ENCODE peak calls at places on chromosomes 2 and 18, in five cellular contexts. V is A549; Y is NCI-H774; A is mucosa of descending colon; J is stimulated activated CD8-positive, alpha-beta memory T cell treated with anti-CD3 and anti-CD28 coated beads, Interleukin-4, amount 100 ng/mL, for 4 hours. B is an unnamed sample.

GRCh38 chr2:117785740-117786139 is 28.8 kb upstream of the DDX18 start:
- DNase-seq in A (no peak), J (no peak), V (peak), Y (peak), B (peak)

GRCh38 chr2:134897932-134898331 is 20.7 kb upstream of the CCNT2 start:
- DNase-seq in J (no peak), A (no peak), V (no peak), Y (no peak), B (no peak)

GRCh38 chr2:86621290-86621943 is 2.2 kb downstream of the RNF103 start:
- DNase-seq in V (no peak), Y (no peak), J (no peak), A (no peak), B (no peak)

GRCh38 chr2:23533014-23533730 is 148.2 kb downstream of the KLHL29 start:
- DNase-seq in V (no peak), A (no peak), Y (no peak), J (no peak), B (no peak)

GRCh38 chr2:33291278-33292013 is 185.0 kb upstream of the RASGRP3 start:
- DNase-seq in A (no peak), Y (no peak), J (no peak), V (peak), B (no peak)

GRCh38 chr2:36511858-36512630 is 85.9 kb downstream of the FEZ2 start:
- DNase-seq in J (no peak), Y (no peak), V (no peak), A (no peak), B (no peak)

GRCh38 chr2:124874226-124874625 is 849.1 kb downstream of the CNTNAP5 start:
- DNase-seq in J (no peak), A (no peak), V (no peak), Y (no peak), B (no peak)

GRCh38 chr18:44588466-44588865 is 92.2 kb upstream of the SETBP1 start:
- DNase-seq in Y (no peak), J (no peak), A (no peak), V (no peak), B (no peak)

GRCh38 chr2:18966131-18966530 is 376.8 kb upstream of the NT5C1B start:
- DNase-seq in J (no peak), V (no peak), A (no peak), Y (no peak), B (no peak)

GRCh38 chr2:221572821-221573429 is 821 bp upstream of the EPHA4 start:
- DNase-seq in A (peak), V (peak), Y (peak), J (no peak), B (peak)

GRCh38 chr2:240172071-240172895 is 31.8 kb upstream of the OTOS start:
- DNase-seq in Y (no peak), J (no peak), A (no peak), V (no peak), B (no peak)

GRCh38 chr2:217741381-217741955 is 261.3 kb downstream of the TNS1 start:
- DNase-seq in V (no peak), Y (no peak), J (no peak), A (no peak), B (no peak)

GRCh38 chr2:222707689-222708273 is 36.3 kb downstream of the MOGAT1 start:
- DNase-seq in A (no peak), J (no peak), V (no peak), Y (no peak), B (no peak)

GRCh38 chr2:164430166-164430783 is 191.0 kb downstream of the GRB14 start:
- DNase-seq in Y (peak), J (no peak), V (peak), A (no peak), B (no peak)

GRCh38 chr2:178419123-178419522 is 31.9 kb downstream of the PRKRA start:
- DNase-seq in V (no peak), A (no peak), J (no peak), Y (peak), B (no peak)

GRCh38 chr18:35837922-35838496 is 134.5 kb upstream of the RMP24 start:
- DNase-seq in Y (no peak), A (no peak), V (no peak), J (no peak), B (no peak)

GRCh38 chr2:30488012-30488659 is 41.1 kb downstream of the LCLAT1 start:
- DNase-seq in J (no peak), V (no peak), Y (no peak), A (no peak), B (no peak)

B was measured in stimulated activated CD4-positive, alpha-beta T cell treated with anti-CD3 and anti-CD28 coated beads, Interleukin-2, amount 100 ng/mL, for 48 hours.